ENCODE peak calls at places on chromosomes 11 and 22, in four cellular contexts. H, T, Z and O are unnamed samples.

GRCh38 chr11:120465921-120466534 is 45.5 kb upstream of the GRIK4 start:
- DNase-seq in Z (no peak), H (no peak), T (no peak), O (peak; percentile 7)

GRCh38 chr22:46560696-46561295 is 23.4 kb upstream of the CELSR1 start:
- DNase-seq in T (no peak), H (no peak), Z (no peak), O (peak; percentile 82)

GRCh38 chr11:126624491-126624890 is 269.0 kb downstream of the ST3GAL4 start:
- DNase-seq in Z (no peak), T (no peak), H (no peak), O (no peak)

GRCh38 chr11:1817511-1817910 is 17.3 kb upstream of the SYT8 start:
- DNase-seq in T (no peak), H (no peak), Z (no peak), O (no peak)

GRCh38 chr11:79390923-79391322 is 49.9 kb downstream of the TENM4 start:
- DNase-seq in Z (no peak), H (no peak), T (no peak), O (no peak)

GRCh38 chr22:25970996-25971811 is 198.1 kb upstream of the SEZ6L start:
- DNase-seq in H (no peak), Z (no peak), T (no peak), O (no peak)

GRCh38 chr11:94868468-94868867 is 100.3 kb downstream of the AMOTL1 start:
- DNase-seq in Z (no peak), H (no peak), T (no peak), O (no peak)

GRCh38 chr22:23503142-23503541 is 76.9 kb downstream of the IGLL1 start:
- DNase-seq in H (no peak), T (no peak), Z (no peak), O (no peak)

GRCh38 chr22:37681556-37682049 is 4.5 kb upstream of the NOL12 start:
- DNase-seq in T (peak; percentile 67), Z (peak; percentile 80), H (peak; percentile 59), O (peak; percentile 86)

GRCh38 chr22:49633010-49633324 is 194.7 kb downstream of the BRD1 start:
- DNase-seq in Z (no peak), T (no peak), H (no peak), O (no peak)

GRCh38 chr22:29702025-29702930 is 17.5 kb upstream of the CABP7 start:
- DNase-seq in H (no peak), T (no peak), Z (peak; percentile 29), O (no peak)

GRCh38 chr11:12674936-12675696 is 895 bp downstream of the TEAD1 start:
- DNase-seq in H (peak; percentile 46), Z (no peak), T (peak; percentile 33), O (no peak)

GRCh38 chr22:33722817-33723216 is 197.5 kb downstream of the LARGE1 start:
- DNase-seq in H (no peak), T (no peak), Z (no peak), O (no peak)

GRCh38 chr11:2667940-2668339 is 31.9 kb downstream of the KCNQ1OT1 start:
- DNase-seq in Z (no peak), H (no peak), T (no peak), O (peak; percentile 78)

GRCh38 chr22:37996515-37997246 is 12.3 kb upstream of the SOX10 start:
- DNase-seq in Z (no peak), T (no peak), H (no peak), O (no peak)

GRCh38 chr22:45069925-45070324 is 60.1 kb upstream of the PHF21B start:
- DNase-seq in T (no peak), Z (no peak), H (no peak), O (no peak)

GRCh38 chr11:95715777-95716241 is 73.8 kb downstream of the FAM76B start:
- DNase-seq in Z (no peak), T (no peak), H (peak; percentile 90), O (peak; percentile 86)

GRCh38 chr11:1854949-1855885 is 2.3 kb downstream of the LSP1 start:
- DNase-seq in T (peak; percentile 45), Z (no peak), H (no peak), O (no peak)

GRCh38 chr11:3959015-3959917 is 103.8 kb downstream of the STIM1 start:
- DNase-seq in H (no peak), T (peak; percentile 51), Z (peak; percentile 54), O (peak; percentile 71)

GRCh38 chr11:13278620-13279486 is 1.3 kb downstream of the BMAL1 start:
- DNase-seq in T (no peak), H (peak; percentile 11), Z (no peak), O (no peak)

GRCh38 chr11:16946477-16947282 is 67.5 kb downstream of the PLEKHA7 start:
- DNase-seq in Z (no peak), T (no peak), H (no peak), O (no peak)

GRCh38 chr11:65310756-65311155 is 3.9 kb upstream of the CDC42EP2 start:
- DNase-seq in Z (no peak), H (no peak), T (no peak), O (no peak)

GRCh38 chr11:32331098-32331497 is 104.2 kb downstream of the WT1 start:
- DNase-seq in H (no peak), T (no peak), Z (no peak), O (no peak)

GRCh38 chr11:20617346-20617745 is 17.9 kb downstream of the SLC6A5 start:
- DNase-seq in H (no peak), T (no peak), Z (no peak), O (no peak)

GRCh38 chr11:70066628-70067027 is 11.5 kb upstream of the ANO1 start:
- DNase-seq in T (no peak), H (no peak), Z (no peak), O (no peak)

GRCh38 chr11:130652671-130653335 is 204.4 kb downstream of the ADAMTS15 start:
- DNase-seq in Z (no peak), T (no peak), H (no peak), O (peak; percentile 30)

GRCh38 chr22:48331266-48331665 is 1496.4 kb downstream of the BRD1 start:
- DNase-seq in T (no peak), Z (no peak), H (no peak), O (no peak)

GRCh38 chr11:65884716-65885092 is 3.6 kb downstream of the FIBP start:
- DNase-seq in Z (peak; percentile 83), T (peak; percentile 85), H (peak; percentile 78), O (peak; percentile 88)

GRCh38 chr11:110830344-110831141 is 118.3 kb upstream of the ARHGAP20 start:
- DNase-seq in T (no peak), H (no peak), Z (no peak), O (no peak)

GRCh38 chr22:23450434-23450795 is 129.7 kb downstream of the IGLL1 start:
- DNase-seq in Z (no peak), T (no peak), H (no peak), O (no peak)

GRCh38 chr11:111183706-111184105 is 61.8 kb upstream of the POU2AF2 start:
- DNase-seq in H (no peak), Z (peak; percentile 7), T (no peak), O (no peak)

GRCh38 chr11:114015117-114015516 is 40.2 kb downstream of the HTR3A start:
- DNase-seq in Z (no peak), T (no peak), H (no peak), O (no peak)

GRCh38 chr11:16792426-16792825 is 54.0 kb downstream of the C11orf58 start:
- DNase-seq in T (no peak), Z (no peak), H (peak; percentile 52), O (peak; percentile 19)

GRCh38 chr11:89182773-89183172 is 5.1 kb downstream of the TYR start:
- DNase-seq in H (no peak), T (no peak), Z (no peak), O (no peak)

DNA sequence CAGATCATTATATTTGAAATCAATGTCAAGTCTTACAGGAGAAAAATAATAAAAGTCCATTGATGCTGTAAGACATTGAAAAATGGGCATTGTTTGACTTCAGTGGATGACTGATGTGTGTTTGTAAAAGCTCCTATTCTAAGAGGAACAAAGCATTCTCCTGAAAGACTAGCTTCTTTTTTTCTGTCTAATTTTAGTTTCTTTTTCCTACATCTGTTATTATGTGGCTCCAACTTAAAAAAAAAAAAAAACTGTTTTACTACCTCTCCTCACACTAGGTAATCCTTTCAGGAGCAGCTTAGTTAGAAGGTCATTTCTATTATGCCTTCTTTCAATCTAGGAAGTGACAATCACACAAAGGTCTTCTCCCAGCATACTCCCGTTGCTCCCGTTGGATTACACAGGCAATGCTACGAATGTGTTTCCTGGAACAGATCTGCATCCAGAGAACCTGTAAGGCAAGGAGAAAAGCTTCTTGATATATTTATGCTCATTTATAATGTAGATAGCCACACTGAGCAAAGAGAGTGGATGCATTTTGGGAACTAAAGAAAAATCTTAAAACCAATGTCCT is 595.1 kb upstream of the CCDC179 start:
- DNase-seq in Z (no peak), T (no peak), H (peak; percentile 16), O (no peak)
- TF ChIP-seq MYC in Z (no peak), T (no peak), H (no peak), O (no peak)

GRCh38 chr22:20116951-20117645 is at the start of gene TRMT2A:
- DNase-seq in Z (peak; percentile 98), T (peak; percentile 100), H (peak; percentile 99), O (peak; percentile 99)
- TF ChIP-seq POLR2A in Z (no peak), T (peak; percentile 90), H (no peak), O (no peak)

DNA sequence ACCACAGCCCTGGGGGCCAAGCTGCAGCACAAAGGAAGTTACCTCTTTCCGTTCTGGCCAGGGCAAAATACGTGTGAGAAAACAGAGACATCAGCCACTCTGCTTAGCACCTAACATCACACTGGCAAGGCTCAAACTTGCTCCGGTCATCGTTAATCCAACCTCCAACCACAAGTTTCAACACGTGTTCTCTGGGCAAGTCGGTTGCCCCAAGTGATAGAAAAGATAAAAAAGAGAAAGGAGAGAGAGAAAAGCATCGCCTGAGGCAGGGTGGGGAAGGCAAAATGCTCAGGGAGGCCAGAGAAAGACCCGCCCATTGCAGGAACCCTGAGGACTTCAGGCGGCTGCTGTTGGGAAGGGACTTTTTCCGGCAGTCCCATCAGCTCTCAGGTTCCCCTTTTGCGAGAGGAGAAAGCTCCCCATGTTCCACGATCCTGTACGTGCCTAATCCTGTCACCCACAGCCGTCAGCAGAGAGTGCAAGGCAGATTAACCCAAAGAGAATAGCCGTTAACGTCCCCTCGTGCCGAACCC is 18.5 kb upstream of the B4GALNT4 start:
- DNase-seq in Z (no peak), T (peak; percentile 42), H (no peak), O (peak; percentile 92)
- TF ChIP-seq MYC in Z (no peak), T (peak; percentile 75), H (no peak), O (peak; percentile 49)

GRCh38 chr22:39244073-39244495 is 698 bp downstream of the PDGFB start:
- DNase-seq in T (no peak), Z (peak; percentile 23), H (no peak), O (no peak)

GRCh38 chr22:39242809-39243442 is 1.9 kb downstream of the PDGFB start:
- DNase-seq in H (no peak), T (no peak), Z (no peak), O (no peak)

GRCh38 chr22:39244496-39245129 is at the start of gene PDGFB:
- DNase-seq in Z (peak; percentile 60), H (peak; percentile 65), T (peak; percentile 47), O (peak; percentile 59)

GRCh38 chr22:39242389-39242808 is 2.4 kb downstream of the PDGFB start:
- DNase-seq in Z (no peak), H (no peak), T (peak; percentile 31), O (no peak)

DNA sequence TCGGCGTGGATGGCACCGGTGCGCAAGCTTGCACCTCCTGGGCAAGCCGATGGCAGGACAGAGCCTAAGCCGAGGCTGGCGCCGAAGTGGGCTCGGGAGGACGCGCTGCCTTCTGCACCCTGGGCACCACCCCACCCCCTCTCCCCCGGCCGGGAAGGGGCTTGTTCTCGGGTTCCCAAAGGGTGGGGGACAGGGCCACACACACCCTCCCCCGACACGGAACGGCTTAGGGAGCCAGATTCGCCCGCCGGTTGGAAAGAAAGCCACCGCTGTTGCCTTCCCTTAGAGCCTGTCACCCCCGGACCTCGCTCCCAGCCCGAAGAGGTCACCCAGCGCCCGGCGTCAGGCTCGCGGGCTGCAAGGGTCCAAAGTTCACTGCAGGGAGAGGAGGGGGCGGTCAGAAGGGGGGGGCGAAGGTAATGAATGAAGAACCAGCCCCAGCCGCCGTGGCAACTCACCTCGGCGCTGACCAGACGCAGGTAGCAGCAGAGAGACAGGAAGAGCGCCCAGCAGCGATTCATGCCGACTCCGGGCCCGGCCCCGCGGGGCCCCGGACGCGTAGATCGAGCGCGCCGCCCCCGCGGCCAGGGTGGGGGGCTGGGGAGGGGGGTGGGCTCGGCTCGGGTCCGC is 1.2 kb downstream of the PDGFB start:
- DNase-seq in H (no peak), Z (peak; percentile 45), T (peak; percentile 29), O (no peak)
- TF ChIP-seq POLR2A in H (no peak), Z (no peak), T (no peak), O (no peak)